ENCODE peak calls at places on chromosomes 7 and 10, in five cellular contexts. S, O, K, P and T are unnamed samples.

GRCh38 chr7:127961787-127962463 is 69.3 kb downstream of the LRRC4 start:
- DNase-seq in O (no peak), K (no peak), S (no peak), P (no peak), T (no peak)

GRCh38 chr10:83542774-83543291 is 596.5 kb upstream of the GHITM start:
- DNase-seq in P (no peak), O (no peak), S (no peak), K (no peak), T (no peak)

GRCh38 chr10:50629495-50630122 is 5.9 kb upstream of the SGMS1 start:
- DNase-seq in S (no peak), K (no peak), O (no peak), P (no peak), T (no peak)

GRCh38 chr10:78212134-78212785 is 178.6 kb downstream of the RPS24 start:
- DNase-seq in K (no peak), P (peak; percentile 56), S (no peak), O (no peak), T (no peak)

GRCh38 chr7:25846722-25847121 is 305.3 kb upstream of the NFE2L3 start:
- DNase-seq in S (no peak), P (no peak), K (no peak), O (no peak), T (peak; percentile 58)

GRCh38 chr7:27192546-27193334 is 7.2 kb downstream of the HOXA13 start:
- DNase-seq in P (peak; percentile 86), K (peak; percentile 83), S (no peak), O (no peak), T (peak; percentile 55)

GRCh38 chr10:52455095-52455494 is 141.0 kb downstream of the DKK1 start:
- DNase-seq in S (no peak), K (no peak), O (no peak), P (no peak), T (no peak)

GRCh38 chr7:35248576-35249536 is 5.0 kb downstream of the TBX20 start:
- DNase-seq in S (no peak), K (no peak), O (no peak), P (peak; percentile 40), T (no peak)

GRCh38 chr10:30062090-30062489 is 2.7 kb upstream of the JCAD start:
- DNase-seq in K (no peak), O (no peak), P (no peak), S (no peak), T (no peak)

GRCh38 chr7:45469103-45469502 is 105.1 kb upstream of the ADCY1 start:
- DNase-seq in K (no peak), P (no peak), O (no peak), S (no peak), T (no peak)

GRCh38 chr10:49270565-49270964 is 28.4 kb upstream of the C10orf71 start:
- DNase-seq in K (no peak), S (no peak), O (no peak), P (no peak), T (no peak)

GRCh38 chr10:21523557-21524008 is 1.9 kb downstream of the SKIDA1 start:
- DNase-seq in P (no peak), S (no peak), K (no peak), O (no peak), T (no peak)

GRCh38 chr10:50312464-50313437 is 61.4 kb upstream of the ASAH2 start:
- DNase-seq in P (no peak), K (no peak), S (no peak), O (no peak), T (no peak)

GRCh38 chr7:117034851-117035462 is 81.7 kb downstream of the ST7 start:
- DNase-seq in K (no peak), O (no peak), S (peak; percentile 45), P (no peak), T (peak; percentile 12)

GRCh38 chr7:30091431-30092386 is 43.1 kb upstream of the MTURN start:
- DNase-seq in S (no peak), O (no peak), P (no peak), K (no peak), T (no peak)

GRCh38 chr7:141663081-141663510 is 38.9 kb downstream of the DENND11 start:
- DNase-seq in P (no peak), S (no peak), O (no peak), K (no peak), T (peak; percentile 54)

GRCh38 chr10:124300224-124300623 is 118.5 kb downstream of the OAT start:
- DNase-seq in K (no peak), P (no peak), O (no peak), S (no peak), T (no peak)

GRCh38 chr10:129659881-129660280 is 192.8 kb downstream of the MGMT start:
- DNase-seq in K (no peak), P (no peak), O (no peak), S (peak; percentile 8), T (no peak)

GRCh38 chr7:152899482-152900166 is 140.1 kb downstream of the ACTR3B start:
- DNase-seq in K (no peak), S (no peak), P (no peak), O (no peak), T (peak; percentile 68)

GRCh38 chr7:13742719-13743640 is 246.5 kb downstream of the ETV1 start:
- DNase-seq in K (no peak), S (no peak), P (no peak), O (peak; percentile 39), T (peak; percentile 36)

GRCh38 chr10:121935702-121936101 is 7.9 kb upstream of the ATE1 start:
- DNase-seq in S (no peak), K (no peak), O (no peak), P (no peak), T (no peak)

GRCh38 chr7:152949198-152949597 is 189.6 kb downstream of the ACTR3B start:
- DNase-seq in S (no peak), P (no peak), K (no peak), O (no peak), T (no peak)

GRCh38 chr10:58457761-58458616 is 54.7 kb upstream of the BICC1 start:
- DNase-seq in S (peak; percentile 5), P (no peak), K (no peak), O (no peak), T (no peak)

GRCh38 chr7:44325181-44325671 is at the start of gene CAMK2B:
- DNase-seq in K (no peak), O (no peak), P (peak; percentile 82), S (no peak), T (no peak)

GRCh38 chr7:121069346-121070100 is 81.0 kb downstream of the CPED1 start:
- DNase-seq in O (no peak), P (no peak), S (no peak), K (no peak), T (peak; percentile 32)

GRCh38 chr7:117202511-117202910 is 120.3 kb downstream of the WNT2 start:
- DNase-seq in K (no peak), S (no peak), O (no peak), P (no peak), T (no peak)

GRCh38 chr7:68482800-68483199 is 1115.5 kb upstream of the AUTS2 start:
- DNase-seq in O (no peak), P (no peak), S (peak; percentile 62), K (no peak), T (no peak)

GRCh38 chr10:28728396-28728795 is 51.1 kb downstream of the BAMBI start:
- DNase-seq in P (no peak), S (no peak), K (no peak), O (no peak), T (no peak)

GRCh38 chr10:80535671-80536360 is 1.9 kb upstream of the SH2D4B start:
- DNase-seq in K (peak; percentile 96), P (peak; percentile 94), S (no peak), O (peak; percentile 48), T (no peak)

GRCh38 chr10:43479275-43479674 is 42.4 kb downstream of the ZNF487 start:
- DNase-seq in S (no peak), O (no peak), P (no peak), K (no peak), T (no peak)

GRCh38 chr7:1427064-1427657 is 32.1 kb downstream of the MICALL2 start:
- DNase-seq in O (no peak), K (no peak), S (no peak), P (no peak), T (no peak)

GRCh38 chr7:1431226-1431625 is 28.0 kb downstream of the MICALL2 start:
- DNase-seq in K (no peak), S (no peak), P (peak; percentile 67), O (no peak), T (no peak)

GRCh38 chr7:1426474-1426873 is 32.8 kb downstream of the MICALL2 start:
- DNase-seq in P (peak; percentile 48), K (no peak), O (no peak), S (no peak), T (no peak)

GRCh38 chr7:1430056-1430845 is 29.0 kb downstream of the MICALL2 start:
- DNase-seq in O (no peak), P (peak; percentile 68), K (no peak), S (no peak), T (no peak)

DNA sequence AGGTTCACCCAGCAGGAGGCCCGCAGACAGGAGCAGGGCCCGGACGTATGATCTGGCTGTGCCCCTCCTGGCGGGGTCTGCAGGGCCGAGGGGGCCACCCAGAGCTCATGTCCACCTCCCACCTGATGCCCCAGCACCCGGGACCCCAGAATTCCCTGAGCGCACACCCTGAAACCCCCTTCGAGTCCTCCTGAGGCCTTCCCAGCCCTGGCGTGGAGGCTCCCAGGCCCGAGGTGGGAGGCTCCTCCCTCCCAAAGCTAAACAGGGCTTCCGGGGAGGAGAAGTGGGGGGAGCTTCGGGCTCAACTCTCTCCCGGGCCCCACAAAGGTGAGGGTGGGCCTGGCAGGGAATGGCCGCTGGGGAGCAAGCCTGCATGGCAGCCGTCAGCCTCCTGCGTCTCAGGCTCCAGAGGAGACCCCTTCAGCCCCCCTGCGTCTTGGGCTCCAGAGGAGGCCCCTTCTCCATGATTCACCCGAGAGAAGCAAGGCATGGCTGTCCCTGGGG is 30.3 kb downstream of the MICALL2 start:
- DNase-seq in S (no peak), O (no peak), K (no peak), P (peak; percentile 71), T (no peak)
- TF ChIP-seq POLR2AphosphoS5 in S (no peak), O (no peak), K (peak; percentile 45), P (no peak), T (no peak)

GRCh38 chr10:113687041-113687440 is 7.3 kb downstream of the CASP7 start:
- DNase-seq in P (no peak), K (no peak), O (no peak), S (no peak), T (no peak)
- H3K9me3 ChIP-seq in P (peaks cover 14% of the 10 kb centered on the region), K (peaks cover 33% of the 10 kb centered on the region), O (peaks cover 18% of the 10 kb centered on the region), S (peaks cover 4% of the 10 kb centered on the region), T (no peaks in the 10 kb centered on the region)

GRCh38 chr7:22864855-22865606 is 42.4 kb upstream of the TOMM7 start:
- DNase-seq in P (no peak), K (no peak), O (no peak), S (no peak), T (no peak)
- TF ChIP-seq POLR2AphosphoS5 in P (no peak), K (no peak), O (no peak), S (no peak), T (no peak)

GRCh38 chr10:130897815-130898214 is 413.7 kb downstream of the TCERG1L start:
- DNase-seq in K (no peak), S (no peak), P (no peak), O (no peak), T (no peak)
- H3K9me3 ChIP-seq in K (no peaks in the 10 kb centered on the region), S (no peaks in the 10 kb centered on the region), P (no peaks in the 10 kb centered on the region), O (no peaks in the 10 kb centered on the region), T (no peaks in the 10 kb centered on the region)